ENCODE peak calls at places on chromosomes 3 and 15, in nine cellular contexts. P is fibroblast of mammary gland, R is cardiac fibroblast, S is testis, I is GM23338, L is A549, M is thoracic aorta, D is astrocyte, U is colonic mucosa. K is an unnamed sample.

GRCh38 chr3:106071306-106071705 is 202.5 kb upstream of the CBLB start:
- DNase-seq in U (no peak), L (no peak), S (no peak), M (no peak), D (no peak), R (no peak), P (no peak), I (no peak), K (no peak)

GRCh38 chr3:63387568-63387967 is 109.5 kb downstream of the SYNPR start:
- DNase-seq in R (no peak), P (peak), M (no peak), U (no peak), L (no peak), D (peak), S (no peak), I (no peak), K (no peak)

GRCh38 chr15:33679065-33679464 is 289.2 kb upstream of the CHRM5 start:
- DNase-seq in L (no peak), I (no peak), D (no peak), S (no peak), M (no peak), U (no peak), R (no peak), P (peak), K (no peak)

GRCh38 chr3:124037332-124037731 is 45.4 kb upstream of the ROPN1 start:
- DNase-seq in S (no peak), L (no peak), D (no peak), M (no peak), P (no peak), U (no peak), R (no peak), I (no peak), K (no peak)

GRCh38 chr15:68681836-68682235 is 103.0 kb downstream of the CORO2B start:
- DNase-seq in D (no peak), P (no peak), I (no peak), M (no peak), R (no peak), U (no peak), S (no peak), L (no peak), K (no peak)

GRCh38 chr3:194619741-194620140 is 13.5 kb downstream of the TMEM44 start:
- DNase-seq in M (no peak), U (no peak), I (no peak), L (no peak), D (no peak), P (no peak), S (no peak), R (no peak), K (no peak)

GRCh38 chr15:31200735-31201151 is 99.2 kb upstream of the TRPM1 start:
- DNase-seq in R (peak), I (peak), P (peak), S (peak), L (peak), U (peak), M (no peak), D (no peak), K (peak)

GRCh38 chr3:127011270-127011992 is 28.5 kb downstream of the PLXNA1 start:
- DNase-seq in L (no peak), M (no peak), U (no peak), R (peak), I (no peak), S (no peak), D (no peak), P (peak), K (peak)

GRCh38 chr15:62658498-62658897 is 384.0 kb upstream of the TPM1 start:
- DNase-seq in L (no peak), P (peak), I (no peak), U (no peak), M (no peak), S (no peak), R (no peak), D (peak), K (no peak)

GRCh38 chr3:129122697-129123055 is 1.1 kb upstream of the RAB43 start:
- DNase-seq in R (peak), M (no peak), D (no peak), I (peak), L (no peak), S (peak), P (no peak), U (peak), K (no peak)

GRCh38 chr3:122104515-122105194 is 49.5 kb downstream of the CD86 start:
- DNase-seq in M (no peak), D (no peak), U (no peak), I (no peak), S (no peak), R (no peak), P (no peak), L (no peak), K (no peak)

GRCh38 chr15:37425541-37425940 is 325.2 kb upstream of the MEIS2 start:
- DNase-seq in P (no peak), D (peak), U (no peak), I (no peak), M (no peak), L (no peak), S (no peak), R (no peak), K (no peak)

GRCh38 chr3:178072931-178073330 is 463.3 kb upstream of the KCNMB2 start:
- DNase-seq in U (no peak), S (no peak), P (no peak), I (no peak), R (peak), M (no peak), D (no peak), L (no peak), K (no peak)

GRCh38 chr3:134838599-134838998 is 43.5 kb downstream of the EPHB1 start:
- DNase-seq in U (no peak), L (no peak), I (peak), S (no peak), P (peak), M (no peak), R (no peak), D (no peak), K (no peak)

GRCh38 chr15:84816694-84817460 is at the start of gene ALPK3:
- DNase-seq in S (peak), L (no peak), P (no peak), I (peak), U (no peak), R (no peak), M (no peak), D (no peak), K (no peak)

GRCh38 chr15:65935391-65935790 is 66.1 kb downstream of the RAB11A start:
- DNase-seq in D (no peak), L (no peak), R (no peak), M (no peak), U (no peak), P (no peak), I (no peak), S (no peak), K (no peak)

GRCh38 chr3:50455133-50455532 is 48.3 kb downstream of the CACNA2D2 start:
- DNase-seq in R (no peak), P (no peak), M (no peak), L (no peak), D (no peak), U (no peak), S (no peak), I (no peak), K (no peak)

GRCh38 chr15:66946578-66947164 is 118.7 kb upstream of the SMAD3 start:
- DNase-seq in I (peak), D (peak), P (peak), U (peak), S (peak), L (peak), R (peak), M (no peak), K (peak)

GRCh38 chr3:71356272-71356671 is 227.3 kb downstream of the FOXP1 start:
- DNase-seq in P (no peak), R (no peak), D (no peak), I (no peak), S (no peak), L (no peak), M (no peak), U (no peak), K (no peak)

GRCh38 chr3:115512565-115513410 is 110.5 kb upstream of the GAP43 start:
- DNase-seq in S (peak), D (peak), U (no peak), P (peak), L (peak), R (peak), M (no peak), I (peak), K (peak)

GRCh38 chr3:99966657-99967420 is 147.5 kb downstream of the FILIP1L start:
- DNase-seq in P (peak), R (peak), U (no peak), I (no peak), M (no peak), D (peak), L (no peak), S (peak), K (no peak)

GRCh38 chr3:49519266-49519665 is 35.0 kb upstream of the BSN start:
- DNase-seq in R (peak), I (no peak), S (peak), U (no peak), M (no peak), D (no peak), L (no peak), P (no peak), K (no peak)

GRCh38 chr3:113242091-113242581 is 30.8 kb downstream of the BOC start:
- DNase-seq in I (no peak), L (no peak), U (no peak), S (no peak), R (peak), M (no peak), P (peak), D (peak), K (no peak)

GRCh38 chr3:96966181-96966929 is 152.0 kb downstream of the EPHA6 start:
- DNase-seq in U (no peak), R (no peak), S (no peak), D (no peak), I (no peak), P (peak), M (no peak), L (no peak), K (no peak)

GRCh38 chr3:71928215-71928614 is 143.3 kb upstream of the PROK2 start:
- DNase-seq in L (no peak), D (no peak), P (no peak), M (no peak), I (no peak), R (no peak), S (no peak), U (no peak), K (no peak)

GRCh38 chr3:71997066-71997653 is 212.2 kb upstream of the PROK2 start:
- DNase-seq in D (no peak), S (no peak), I (no peak), L (no peak), M (no peak), R (no peak), U (no peak), P (peak), K (no peak)

GRCh38 chr3:126315083-126315658 is 42.0 kb downstream of the KLF15 start:
- DNase-seq in D (no peak), P (no peak), I (no peak), M (no peak), L (no peak), R (no peak), U (no peak), S (no peak), K (no peak)

GRCh38 chr3:3180421-3180820 is 930 bp upstream of the CRBN start:
- DNase-seq in S (no peak), P (peak), D (no peak), I (no peak), M (no peak), L (no peak), U (no peak), R (no peak), K (no peak)

GRCh38 chr15:50107591-50108408 is 11.2 kb downstream of the ATP8B4 start:
- DNase-seq in R (no peak), I (no peak), L (no peak), M (no peak), S (no peak), D (no peak), U (no peak), P (no peak), K (no peak)

GRCh38 chr3:115040673-115041286 is 106.3 kb downstream of the ZBTB20 start:
- DNase-seq in S (peak), R (peak), I (peak), M (no peak), P (peak), D (peak), U (peak), L (peak), K (peak)

GRCh38 chr3:64225695-64226499 is 631 bp upstream of the PRICKLE2 start:
- DNase-seq in S (no peak), D (no peak), I (peak), M (no peak), P (peak), R (no peak), L (no peak), U (no peak), K (no peak)

GRCh38 chr3:46904303-46905190 is 27.0 kb downstream of the PTH1R start:
- DNase-seq in R (no peak), I (no peak), U (no peak), D (no peak), P (no peak), M (no peak), S (no peak), L (no peak), K (no peak)

GRCh38 chr15:43523646-43524045 is 6.2 kb downstream of the MAP1A start:
- DNase-seq in L (no peak), M (no peak), P (no peak), U (no peak), D (no peak), R (no peak), I (no peak), S (no peak), K (no peak)

GRCh38 chr15:96756656-96757055 is 426.2 kb downstream of the NR2F2 start:
- DNase-seq in R (no peak), S (no peak), M (no peak), P (no peak), D (no peak), L (no peak), I (no peak), U (no peak), K (no peak)

GRCh38 chr15:82079736-82080135 is 33.9 kb upstream of the MEX3B start:
- DNase-seq in S (no peak), R (no peak), D (no peak), P (no peak), U (no peak), M (no peak), I (no peak), L (no peak), K (no peak)

GRCh38 chr3:124791639-124792111 is 61.4 kb downstream of the UMPS start:
- DNase-seq in L (no peak), P (peak), D (peak), I (no peak), M (no peak), S (no peak), U (no peak), R (peak), K (no peak)

GRCh38 chr3:3633761-3634160 is 165.5 kb upstream of the LRRN1 start:
- DNase-seq in R (no peak), S (no peak), P (no peak), L (no peak), D (peak), I (no peak), M (no peak), U (no peak), K (no peak)

GRCh38 chr3:130997291-130997690 is 29.3 kb downstream of the ASTE1 start:
- DNase-seq in S (no peak), P (peak), D (no peak), M (no peak), U (no peak), R (peak), L (no peak), I (no peak), K (no peak)

GRCh38 chr3:105513886-105514285 is 147.2 kb downstream of the ALCAM start:
- DNase-seq in R (no peak), U (no peak), P (no peak), M (no peak), L (no peak), S (no peak), I (no peak), D (peak), K (no peak)

GRCh38 chr15:88624971-88625290 is 3.8 kb downstream of the AEN start:
- DNase-seq in I (no peak), R (no peak), U (no peak), P (no peak), S (no peak), L (no peak), M (no peak), D (no peak), K (no peak)

GRCh38 chr15:88623061-88623460 is 1.9 kb downstream of the AEN start:
- DNase-seq in L (peak), R (peak), U (no peak), I (no peak), D (peak), S (no peak), M (no peak), P (peak), K (no peak)

GRCh38 chr15:88624156-88624970 is 3.2 kb downstream of the AEN start:
- DNase-seq in D (no peak), L (no peak), M (no peak), I (peak), S (no peak), P (peak), U (no peak), R (peak), K (no peak)

GRCh38 chr15:88622605-88622975 is 1.4 kb downstream of the AEN start:
- DNase-seq in M (no peak), P (no peak), D (no peak), S (no peak), L (no peak), R (no peak), U (no peak), I (no peak), K (no peak)

DNA sequence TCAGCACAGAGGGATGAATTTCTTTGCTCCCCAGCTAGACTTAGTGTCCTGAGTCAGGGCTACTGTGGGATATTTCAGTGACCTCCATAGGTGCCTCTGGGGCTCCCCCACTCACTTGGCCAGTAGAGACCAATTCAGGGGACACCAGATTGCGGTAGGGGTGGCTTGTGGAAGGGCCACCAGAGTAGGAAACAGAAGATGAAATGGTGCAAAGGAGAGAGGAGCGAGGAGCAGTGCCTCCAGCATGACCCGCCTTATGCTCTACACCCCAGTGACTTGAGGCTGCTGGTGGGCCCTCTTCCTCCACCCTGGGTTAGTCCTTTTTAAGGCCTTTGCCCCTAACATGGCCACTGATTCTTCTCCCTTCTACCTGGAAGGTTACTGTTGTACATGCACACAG is 2.5 kb downstream of the AEN start:
- DNase-seq in S (no peak), U (no peak), P (no peak), D (no peak), R (no peak), I (no peak), M (no peak), L (no peak), K (no peak)
- H3K4me3 ChIP-seq in S (no peak), U (no peak), P (peak), D (peak), R (no peak), I (peak), M (no peak), L (peak), K (peak)

GRCh38 chr3:141793476-141794260 is 30.5 kb downstream of the GRK7 start:
- DNase-seq in I (peak), S (no peak), R (no peak), M (no peak), L (no peak), P (no peak), D (no peak), U (no peak), K (no peak)
- TF ChIP-seq CTCF in I (peak), S (no peak), R (peak), M (no peak), L (no peak), P (no peak), D (no peak), U (no peak), K (no peak)

GRCh38 chr15:83365370-83365938 is 81.0 kb upstream of the BNC1 start:
- DNase-seq in S (peak), D (peak), I (peak), R (peak), M (no peak), L (peak), U (no peak), P (peak), K (peak)
- H3K4me3 ChIP-seq in S (peak), D (peak), I (peak), R (peak), M (peak), L (peak), U (peak), P (peak), K (no peak)

GRCh38 chr3:187977659-187978058 is 176.3 kb upstream of the LPP start:
- DNase-seq in I (no peak), L (no peak), P (no peak), M (no peak), U (no peak), D (no peak), S (no peak), R (no peak), K (no peak)

GRCh38 chr3:187973977-187974856 is 179.7 kb upstream of the LPP start:
- DNase-seq in U (no peak), L (no peak), M (no peak), I (no peak), P (no peak), D (no peak), R (no peak), S (no peak), K (no peak)

GRCh38 chr3:187976361-187976900 is 177.5 kb upstream of the LPP start:
- DNase-seq in P (no peak), L (no peak), I (no peak), D (no peak), M (no peak), U (no peak), S (no peak), R (no peak), K (no peak)

GRCh38 chr3:187974857-187975257 is 179.1 kb upstream of the LPP start:
- DNase-seq in I (no peak), R (no peak), L (no peak), U (no peak), D (no peak), S (no peak), M (no peak), P (no peak), K (no peak)

GRCh38 chr3:187975571-187976360 is 178.2 kb upstream of the LPP start:
- DNase-seq in M (no peak), D (no peak), S (peak), P (peak), R (no peak), L (no peak), U (no peak), I (no peak), K (no peak)
- TF ChIP-seq CTCF in M (no peak), D (no peak), S (no peak), P (no peak), R (no peak), L (no peak), U (no peak), I (no peak), K (no peak)

GRCh38 chr15:78618490-78618934 is 2.3 kb downstream of the CHRNA3 start:
- DNase-seq in D (peak), U (peak), P (peak), R (peak), I (peak), M (peak), S (peak), L (peak), K (peak)

GRCh38 chr15:78620839-78621421 is at the start of gene CHRNA3:
- DNase-seq in P (no peak), L (no peak), D (no peak), M (no peak), I (peak), R (no peak), S (no peak), U (no peak), K (peak)

GRCh38 chr15:78620021-78620838 is 566 bp downstream of the CHRNA3 start:
- DNase-seq in M (no peak), U (no peak), D (no peak), I (peak), L (peak), P (no peak), R (peak), S (peak), K (peak)

GRCh38 chr15:78618064-78618463 is 2.7 kb downstream of the CHRNA3 start:
- DNase-seq in I (no peak), P (no peak), M (no peak), L (no peak), U (no peak), R (no peak), D (no peak), S (no peak), K (no peak)

DNA sequence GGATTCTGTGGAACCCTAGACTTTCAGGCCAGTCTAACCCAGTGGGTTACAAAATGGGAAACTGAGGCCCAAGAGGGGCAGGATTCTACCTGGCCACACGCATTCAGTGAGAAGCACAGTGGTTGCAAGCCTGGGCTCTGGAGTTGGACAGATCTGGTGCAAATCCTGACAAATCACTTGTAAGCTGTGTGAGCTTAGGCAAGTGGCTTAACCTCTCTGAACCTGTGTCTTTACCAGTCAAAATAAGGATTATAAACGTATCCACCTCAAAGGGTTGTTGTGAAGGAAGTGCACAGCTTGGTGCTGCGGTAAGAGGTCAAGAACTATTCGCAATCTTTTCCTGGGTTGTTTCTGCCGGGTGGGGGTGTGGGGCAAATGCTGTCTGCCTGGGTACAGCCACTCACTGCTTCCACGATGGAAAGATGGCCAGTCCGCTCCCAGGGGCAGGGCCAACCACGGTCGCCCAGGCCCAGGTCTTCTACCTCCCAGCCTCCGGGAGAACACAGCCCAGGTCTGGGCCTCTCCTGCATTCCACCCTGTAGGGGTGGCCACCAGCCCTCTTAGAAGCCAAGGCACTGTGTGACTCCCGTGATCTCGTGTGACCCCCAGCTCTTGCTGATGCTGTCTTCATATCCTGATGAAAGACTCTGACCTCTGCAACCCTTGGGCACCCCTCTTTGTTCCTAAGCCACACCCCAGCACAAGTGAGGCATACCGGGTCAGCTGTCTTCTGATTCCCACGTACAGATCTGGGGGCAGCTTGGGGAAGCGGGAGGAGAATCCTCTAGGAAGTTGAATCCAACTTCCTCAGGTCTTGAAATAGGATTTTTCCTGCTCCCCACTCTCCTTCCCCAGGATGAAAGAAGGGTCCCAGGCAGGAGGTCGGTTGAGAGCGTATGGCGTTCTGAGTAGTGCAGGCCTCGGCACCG is 1.5 kb downstream of the CHRNA3 start:
- DNase-seq in D (no peak), M (no peak), P (no peak), S (no peak), U (no peak), L (no peak), R (no peak), I (peak), K (peak)
- H3K4me3 ChIP-seq in D (no peak), M (peak), P (no peak), S (no peak), U (no peak), L (no peak), R (no peak), I (peak), K (peak)

K was measured in BE2C.